ENCODE peak calls at places on chromosomes 6 and 20, in ten cellular contexts. One of them, this sample, is unnamed.

GRCh38 chr6:44430322-44430721 is 42.8 kb downstream of the CDC5L start:
- DNase-seq in T-cell: no peak
- DNase-seq in GM13977: no peak
- DNase-seq in Calu3: no peak
- DNase-seq in activated gamma-delta T cell treated with Interleukin-2 at 50 U/mL for 16 hours: no peak
- DNase-seq in AG08395: peak
- DNase-seq in stimulated activated CD8-positive, alpha-beta memory T cell treated with anti-CD3 and anti-CD28 coated beads, Interleukin-4, amount 100 ng/mL, for 4 hours: no peak
- DNase-seq in pancreas: no peak
- DNase-seq in left cardiac atrium: no peak
- DNase-seq in HFF-Myc: peak
- DNase-seq in this sample: no peak

GRCh38 chr6:140002406-140003022 is 628.1 kb upstream of the CITED2 start:
- DNase-seq in activated gamma-delta T cell treated with Interleukin-2 at 50 U/mL for 16 hours: no peak
- DNase-seq in Calu3: no peak
- DNase-seq in HFF-Myc: peak
- DNase-seq in GM13977: no peak
- DNase-seq in left cardiac atrium: no peak
- DNase-seq in stimulated activated CD8-positive, alpha-beta memory T cell treated with anti-CD3 and anti-CD28 coated beads, Interleukin-4, amount 100 ng/mL, for 4 hours: no peak
- DNase-seq in pancreas: no peak
- DNase-seq in AG08395: peak
- DNase-seq in T-cell: no peak
- DNase-seq in this sample: no peak

GRCh38 chr6:104226798-104227444 is 632.8 kb downstream of the HACE1 start:
- DNase-seq in GM13977: no peak
- DNase-seq in Calu3: no peak
- DNase-seq in T-cell: no peak
- DNase-seq in left cardiac atrium: no peak
- DNase-seq in pancreas: no peak
- DNase-seq in stimulated activated CD8-positive, alpha-beta memory T cell treated with anti-CD3 and anti-CD28 coated beads, Interleukin-4, amount 100 ng/mL, for 4 hours: no peak
- DNase-seq in AG08395: no peak
- DNase-seq in activated gamma-delta T cell treated with Interleukin-2 at 50 U/mL for 16 hours: no peak
- DNase-seq in HFF-Myc: no peak
- DNase-seq in this sample: no peak

GRCh38 chr6:128138694-128139093 is 237.8 kb upstream of the THEMIS start:
- DNase-seq in T-cell: no peak
- DNase-seq in pancreas: no peak
- DNase-seq in activated gamma-delta T cell treated with Interleukin-2 at 50 U/mL for 16 hours: no peak
- DNase-seq in GM13977: no peak
- DNase-seq in stimulated activated CD8-positive, alpha-beta memory T cell treated with anti-CD3 and anti-CD28 coated beads, Interleukin-4, amount 100 ng/mL, for 4 hours: no peak
- DNase-seq in Calu3: no peak
- DNase-seq in AG08395: no peak
- DNase-seq in left cardiac atrium: no peak
- DNase-seq in HFF-Myc: no peak
- DNase-seq in this sample: no peak

GRCh38 chr6:79628466-79629288 is 2.5 kb upstream of the SH3BGRL2 start:
- DNase-seq in pancreas: no peak
- DNase-seq in Calu3: no peak
- DNase-seq in left cardiac atrium: no peak
- DNase-seq in activated gamma-delta T cell treated with Interleukin-2 at 50 U/mL for 16 hours: no peak
- DNase-seq in AG08395: no peak
- DNase-seq in HFF-Myc: no peak
- DNase-seq in T-cell: no peak
- DNase-seq in GM13977: no peak
- DNase-seq in stimulated activated CD8-positive, alpha-beta memory T cell treated with anti-CD3 and anti-CD28 coated beads, Interleukin-4, amount 100 ng/mL, for 4 hours: no peak
- DNase-seq in this sample: no peak

GRCh38 chr6:125194980-125195379 is 41.4 kb downstream of the TPD52L1 start:
- DNase-seq in HFF-Myc: no peak
- DNase-seq in left cardiac atrium: no peak
- DNase-seq in stimulated activated CD8-positive, alpha-beta memory T cell treated with anti-CD3 and anti-CD28 coated beads, Interleukin-4, amount 100 ng/mL, for 4 hours: no peak
- DNase-seq in GM13977: no peak
- DNase-seq in Calu3: no peak
- DNase-seq in pancreas: no peak
- DNase-seq in activated gamma-delta T cell treated with Interleukin-2 at 50 U/mL for 16 hours: no peak
- DNase-seq in T-cell: no peak
- DNase-seq in AG08395: no peak
- DNase-seq in this sample: no peak

GRCh38 chr20:38167466-38167850 is 2.4 kb upstream of the TGM2 start:
- DNase-seq in T-cell: no peak
- DNase-seq in stimulated activated CD8-positive, alpha-beta memory T cell treated with anti-CD3 and anti-CD28 coated beads, Interleukin-4, amount 100 ng/mL, for 4 hours: no peak
- DNase-seq in pancreas: no peak
- DNase-seq in activated gamma-delta T cell treated with Interleukin-2 at 50 U/mL for 16 hours: no peak
- DNase-seq in HFF-Myc: no peak
- DNase-seq in AG08395: no peak
- DNase-seq in Calu3: no peak
- DNase-seq in GM13977: no peak
- DNase-seq in left cardiac atrium: no peak
- DNase-seq in this sample: no peak

GRCh38 chr20:1619861-1620444 is at the start of gene SIRPB1:
- DNase-seq in Calu3: no peak
- DNase-seq in GM13977: no peak
- DNase-seq in T-cell: no peak
- DNase-seq in activated gamma-delta T cell treated with Interleukin-2 at 50 U/mL for 16 hours: no peak
- DNase-seq in pancreas: no peak
- DNase-seq in stimulated activated CD8-positive, alpha-beta memory T cell treated with anti-CD3 and anti-CD28 coated beads, Interleukin-4, amount 100 ng/mL, for 4 hours: no peak
- DNase-seq in AG08395: peak
- DNase-seq in HFF-Myc: no peak
- DNase-seq in left cardiac atrium: no peak
- DNase-seq in this sample: peak

GRCh38 chr20:14712302-14712739 is 374.9 kb upstream of the FLRT3 start:
- DNase-seq in T-cell: no peak
- DNase-seq in left cardiac atrium: no peak
- DNase-seq in activated gamma-delta T cell treated with Interleukin-2 at 50 U/mL for 16 hours: no peak
- DNase-seq in stimulated activated CD8-positive, alpha-beta memory T cell treated with anti-CD3 and anti-CD28 coated beads, Interleukin-4, amount 100 ng/mL, for 4 hours: no peak
- DNase-seq in HFF-Myc: no peak
- DNase-seq in GM13977: no peak
- DNase-seq in pancreas: no peak
- DNase-seq in AG08395: peak
- DNase-seq in Calu3: peak
- DNase-seq in this sample: no peak

This sample was measured in CD14-positive monocyte.